ENCODE peak calls at places on chromosomes 6 and 20, in five cellular contexts. One of them, this sample, is unnamed.

GRCh38 chr20:5061209-5061608 is 58.5 kb downstream of the PCNA start:
- DNase-seq in ascending aorta: no peak
- DNase-seq in anterior cingulate cortex: no peak
- DNase-seq in DND-41: no peak
- DNase-seq in right cardiac atrium: no peak
- DNase-seq in this sample: no peak

GRCh38 chr6:44115866-44116265 is 11.4 kb downstream of the MRPL14 start:
- DNase-seq in ascending aorta: no peak
- DNase-seq in anterior cingulate cortex: no peak
- DNase-seq in DND-41: no peak
- DNase-seq in right cardiac atrium: no peak
- DNase-seq in this sample: no peak

GRCh38 chr20:7155282-7155681 is 387.8 kb downstream of the BMP2 start:
- DNase-seq in ascending aorta: no peak
- DNase-seq in anterior cingulate cortex: no peak
- DNase-seq in DND-41: no peak
- DNase-seq in right cardiac atrium: no peak
- DNase-seq in this sample: no peak

GRCh38 chr6:80464901-80465300 is 358.4 kb downstream of the BCKDHB start:
- DNase-seq in ascending aorta: no peak
- DNase-seq in anterior cingulate cortex: no peak
- DNase-seq in DND-41: no peak
- DNase-seq in right cardiac atrium: no peak
- DNase-seq in this sample: no peak

GRCh38 chr6:116433313-116433712 is 27.9 kb upstream of the CALHM6 start:
- DNase-seq in ascending aorta: no peak
- DNase-seq in anterior cingulate cortex: no peak
- DNase-seq in DND-41: no peak
- DNase-seq in right cardiac atrium: no peak
- DNase-seq in this sample: no peak

GRCh38 chr20:51137461-51137860 is 114.6 kb upstream of the KCNG1 start:
- DNase-seq in ascending aorta: no peak
- DNase-seq in anterior cingulate cortex: no peak
- DNase-seq in DND-41: no peak
- DNase-seq in right cardiac atrium: no peak
- DNase-seq in this sample: no peak

GRCh38 chr6:89452269-89452668 is 19.3 kb downstream of the ANKRD6 start:
- DNase-seq in ascending aorta: no peak
- DNase-seq in anterior cingulate cortex: no peak
- DNase-seq in DND-41: no peak
- DNase-seq in right cardiac atrium: no peak
- DNase-seq in this sample: no peak

GRCh38 chr6:51214442-51214841 is 395.8 kb downstream of the TFAP2B start:
- DNase-seq in ascending aorta: no peak
- DNase-seq in anterior cingulate cortex: no peak
- DNase-seq in DND-41: no peak
- DNase-seq in right cardiac atrium: no peak
- DNase-seq in this sample: no peak

GRCh38 chr6:48098923-48099322 is 12.1 kb downstream of the PTCHD4 start:
- DNase-seq in ascending aorta: no peak
- DNase-seq in anterior cingulate cortex: no peak
- DNase-seq in DND-41: no peak
- DNase-seq in right cardiac atrium: no peak
- DNase-seq in this sample: no peak

GRCh38 chr6:159094444-159095252 is 49.9 kb upstream of the TAGAP start:
- DNase-seq in ascending aorta: no peak
- DNase-seq in anterior cingulate cortex: no peak
- DNase-seq in DND-41: peak
- DNase-seq in right cardiac atrium: no peak
- DNase-seq in this sample: no peak

GRCh38 chr20:22717466-22717865 is 133.1 kb upstream of the FOXA2 start:
- DNase-seq in ascending aorta: no peak
- DNase-seq in anterior cingulate cortex: no peak
- DNase-seq in DND-41: no peak
- DNase-seq in right cardiac atrium: peak
- DNase-seq in this sample: no peak

GRCh38 chr6:25053875-25054371 is 118.2 kb upstream of the RIPOR2 start:
- DNase-seq in ascending aorta: no peak
- DNase-seq in anterior cingulate cortex: no peak
- DNase-seq in DND-41: no peak
- DNase-seq in right cardiac atrium: no peak
- DNase-seq in this sample: no peak

GRCh38 chr20:38652995-38653394 is 51.4 kb downstream of the ARHGAP40 start:
- DNase-seq in ascending aorta: no peak
- DNase-seq in anterior cingulate cortex: no peak
- DNase-seq in DND-41: no peak
- DNase-seq in right cardiac atrium: no peak
- DNase-seq in this sample: no peak

GRCh38 chr6:82017316-82017715 is 230.2 kb downstream of the IBTK start:
- DNase-seq in ascending aorta: peak
- DNase-seq in anterior cingulate cortex: no peak
- DNase-seq in DND-41: no peak
- DNase-seq in right cardiac atrium: peak
- DNase-seq in this sample: no peak

GRCh38 chr6:84633771-84634170 is 130.6 kb downstream of the TBX18 start:
- DNase-seq in ascending aorta: no peak
- DNase-seq in anterior cingulate cortex: no peak
- DNase-seq in DND-41: no peak
- DNase-seq in right cardiac atrium: no peak
- DNase-seq in this sample: no peak

GRCh38 chr6:125952764-125953501 is 3.6 kb upstream of the HINT3 start:
- DNase-seq in ascending aorta: no peak
- DNase-seq in anterior cingulate cortex: no peak
- DNase-seq in DND-41: no peak
- DNase-seq in right cardiac atrium: no peak
- DNase-seq in this sample: no peak

GRCh38 chr6:52846002-52846401 is 5.4 kb upstream of the GSTA5 start:
- DNase-seq in ascending aorta: no peak
- DNase-seq in anterior cingulate cortex: no peak
- DNase-seq in DND-41: no peak
- DNase-seq in right cardiac atrium: no peak
- DNase-seq in this sample: no peak

GRCh38 chr20:20327756-20328155 is 40.1 kb upstream of the INSM1 start:
- DNase-seq in ascending aorta: no peak
- DNase-seq in anterior cingulate cortex: no peak
- DNase-seq in DND-41: no peak
- DNase-seq in right cardiac atrium: no peak
- DNase-seq in this sample: no peak

GRCh38 chr20:58790440-58790839 is 60.3 kb downstream of the GNAS-AS1 start:
- DNase-seq in ascending aorta: no peak
- DNase-seq in anterior cingulate cortex: no peak
- DNase-seq in DND-41: peak
- DNase-seq in right cardiac atrium: no peak
- DNase-seq in this sample: no peak

GRCh38 chr6:136792066-136792944 is at the start of gene MAP3K5:
- DNase-seq in ascending aorta: peak
- DNase-seq in anterior cingulate cortex: peak
- DNase-seq in DND-41: peak
- DNase-seq in right cardiac atrium: peak
- DNase-seq in this sample: peak

GRCh38 chr6:87093651-87094050 is 1.3 kb downstream of the CGA start:
- DNase-seq in ascending aorta: no peak
- DNase-seq in anterior cingulate cortex: no peak
- DNase-seq in DND-41: no peak
- DNase-seq in right cardiac atrium: no peak
- DNase-seq in this sample: no peak

GRCh38 chr6:70369332-70369950 is 43.9 kb upstream of the FAM135A start:
- DNase-seq in ascending aorta: peak
- DNase-seq in anterior cingulate cortex: peak
- DNase-seq in DND-41: peak
- DNase-seq in right cardiac atrium: peak
- DNase-seq in this sample: peak

GRCh38 chr6:89987140-89987539 is 92.9 kb downstream of the GJA10 start:
- DNase-seq in ascending aorta: no peak
- DNase-seq in anterior cingulate cortex: no peak
- DNase-seq in DND-41: no peak
- DNase-seq in right cardiac atrium: no peak
- DNase-seq in this sample: no peak

GRCh38 chr6:168177492-168177891 is 98.5 kb upstream of the FRMD1 start:
- DNase-seq in ascending aorta: peak
- DNase-seq in anterior cingulate cortex: no peak
- DNase-seq in DND-41: no peak
- DNase-seq in right cardiac atrium: no peak
- DNase-seq in this sample: no peak

GRCh38 chr6:20056350-20056992 is 155.8 kb downstream of the MBOAT1 start:
- DNase-seq in ascending aorta: no peak
- DNase-seq in anterior cingulate cortex: no peak
- DNase-seq in DND-41: no peak
- DNase-seq in right cardiac atrium: no peak
- DNase-seq in this sample: peak

GRCh38 chr6:98526465-98526864 is 307.9 kb upstream of the POU3F2 start:
- DNase-seq in ascending aorta: no peak
- DNase-seq in anterior cingulate cortex: no peak
- DNase-seq in DND-41: no peak
- DNase-seq in right cardiac atrium: no peak
- DNase-seq in this sample: no peak

GRCh38 chr20:53743607-53744260 is 150.1 kb upstream of the ZNF217 start:
- DNase-seq in ascending aorta: no peak
- DNase-seq in anterior cingulate cortex: no peak
- DNase-seq in DND-41: no peak
- DNase-seq in right cardiac atrium: no peak
- DNase-seq in this sample: no peak

GRCh38 chr6:84575264-84575663 is 189.1 kb downstream of the TBX18 start:
- DNase-seq in ascending aorta: no peak
- DNase-seq in anterior cingulate cortex: no peak
- DNase-seq in DND-41: peak
- DNase-seq in right cardiac atrium: no peak
- DNase-seq in this sample: no peak

This sample was measured in head of caudate nucleus.